ENCODE peak calls at places on chromosomes 13 and 19, in four cellular contexts. X is H1, N is GM12891, B is K562. M is an unnamed sample.

GRCh38 chr19:45505996-45506245 is 1.4 kb upstream of the VASP start:
- DNase-seq in N (no peak), X (no peak), B (no peak), M (no peak)

GRCh38 chr19:7533281-7533819 is 2.2 kb upstream of the PNPLA6 start:
- DNase-seq in N (no peak), B (no peak), X (peak), M (no peak)

GRCh38 chr13:110272651-110273050 is 34.3 kb downstream of the COL4A1 start:
- DNase-seq in N (no peak), B (no peak), X (no peak), M (no peak)

GRCh38 chr13:47415048-47415447 is 518.2 kb upstream of the HTR2A start:
- DNase-seq in B (no peak), N (no peak), X (no peak), M (no peak)

GRCh38 chr13:100234006-100234405 is 145.1 kb downstream of the PCCA start:
- DNase-seq in N (no peak), X (no peak), B (no peak), M (no peak)

GRCh38 chr19:29630661-29631060 is 24.6 kb downstream of the POP4 start:
- DNase-seq in N (no peak), B (no peak), X (no peak), M (no peak)

GRCh38 chr19:45448887-45449299 is 18.9 kb upstream of the FOSB start:
- DNase-seq in N (no peak), B (no peak), X (no peak), M (no peak)

GRCh38 chr19:5343848-5344247 is 3.2 kb upstream of the PTPRS start:
- DNase-seq in N (no peak), X (no peak), B (no peak), M (no peak)

GRCh38 chr13:106567421-106568224 is at the start of gene ARGLU1:
- DNase-seq in N (peak), B (peak), X (peak), M (peak)

DNA sequence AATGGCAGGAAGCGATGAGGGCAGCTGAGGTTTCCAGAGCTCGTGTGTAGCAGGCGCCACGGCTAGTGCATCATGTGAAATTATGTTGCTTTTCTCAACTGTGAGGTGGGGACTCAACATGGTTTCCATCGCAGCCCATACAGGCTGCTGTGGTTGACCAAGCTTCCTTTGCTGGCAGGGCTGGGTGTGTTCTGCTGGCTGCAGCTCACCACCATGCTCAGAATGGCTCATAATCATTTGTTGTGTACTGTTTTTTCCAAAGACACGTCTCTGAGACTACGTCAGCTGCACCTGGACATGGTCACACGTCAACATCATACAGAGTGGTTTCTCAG is 16.1 kb upstream of the RASA3 start:
- DNase-seq in B (no peak), N (peak), X (no peak), M (no peak)
- TF ChIP-seq POLR2AphosphoS5 in B (no peak), N (no peak), X (no peak), M (no peak)

DNA sequence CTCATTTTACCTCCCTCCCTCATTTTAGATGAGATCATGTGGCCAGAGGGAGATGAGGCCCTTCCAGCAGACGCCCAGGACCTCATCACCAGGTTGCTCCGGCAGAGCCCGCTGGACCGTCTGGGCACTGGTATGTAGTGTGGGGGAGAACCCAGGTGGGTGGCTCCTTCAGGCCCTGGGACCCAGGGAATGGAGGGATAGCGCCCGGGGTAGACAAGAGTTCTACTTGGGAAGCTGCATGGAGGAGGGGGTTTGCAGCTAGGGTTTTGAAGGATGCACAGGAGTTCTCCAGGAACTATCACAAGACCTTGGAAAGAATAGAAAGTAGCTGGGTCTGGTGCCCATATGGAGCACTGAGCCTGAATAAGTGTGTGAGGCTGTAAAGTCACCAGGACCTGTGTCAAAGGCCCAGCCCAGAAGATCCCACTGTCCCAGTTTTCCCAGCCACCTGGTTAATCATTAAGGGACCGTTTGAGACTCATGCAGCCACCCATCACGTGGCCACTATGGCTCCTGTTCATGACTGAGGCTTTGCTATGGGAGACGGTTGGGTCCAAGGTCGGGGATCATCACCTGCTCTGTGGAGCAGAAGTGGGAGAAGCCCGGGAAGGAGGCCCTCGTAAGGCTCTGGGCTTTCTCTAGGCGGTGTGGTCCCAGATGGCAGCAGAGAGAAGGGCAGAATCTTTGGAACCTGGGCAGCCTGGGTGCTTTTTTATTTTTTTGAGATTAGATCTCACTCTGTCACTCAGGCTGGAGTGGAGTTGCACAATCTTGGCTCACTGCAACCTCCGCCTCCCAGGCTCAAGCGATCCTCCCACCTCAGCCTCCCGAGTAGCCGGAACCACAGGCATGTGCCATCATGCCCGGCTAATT is 17.0 kb upstream of the PIK3R2 start:
- DNase-seq in N (no peak), B (no peak), X (no peak), M (no peak)
- TF ChIP-seq POLR2A in N (no peak), B (no peak), X (no peak), M (no peak)

DNA sequence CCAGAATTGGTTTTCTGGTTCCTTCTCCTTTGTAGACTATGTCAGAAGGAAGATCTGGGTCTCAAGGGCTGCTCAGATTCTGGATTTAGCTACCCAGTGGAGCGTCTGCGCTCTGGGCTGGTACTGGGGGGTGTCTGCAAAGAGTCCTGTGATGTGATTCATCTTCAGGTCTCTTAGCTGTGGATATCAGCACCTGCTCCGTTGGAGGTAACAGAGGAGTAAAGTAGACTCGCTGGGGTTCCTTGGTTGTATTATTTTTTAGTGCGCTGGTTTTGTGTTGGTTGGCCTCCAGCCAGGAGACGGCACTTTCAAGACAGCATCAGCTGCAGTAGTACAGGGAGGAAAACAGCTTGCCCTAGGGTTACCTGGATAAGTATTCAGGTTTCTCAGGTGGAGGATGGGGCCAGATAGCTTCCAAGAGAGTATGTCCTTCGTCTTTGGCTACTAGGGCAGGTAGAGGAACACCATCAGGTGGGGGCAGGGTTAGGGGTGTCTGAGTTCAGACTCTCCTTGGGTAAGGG is 10.4 kb upstream of the KLK15 start:
- DNase-seq in N (no peak), B (no peak), X (no peak), M (no peak)
- TF ChIP-seq TAF1 in N (no peak), B (no peak), X (no peak), M (no peak)

GRCh38 chr19:40323705-40324104 is 24.5 kb downstream of the C19orf47 start:
- DNase-seq in B (no peak), N (no peak), X (no peak), M (no peak)
- TF ChIP-seq POLR2AphosphoS5 in B (no peak), N (no peak), X (no peak), M (no peak)

DNA sequence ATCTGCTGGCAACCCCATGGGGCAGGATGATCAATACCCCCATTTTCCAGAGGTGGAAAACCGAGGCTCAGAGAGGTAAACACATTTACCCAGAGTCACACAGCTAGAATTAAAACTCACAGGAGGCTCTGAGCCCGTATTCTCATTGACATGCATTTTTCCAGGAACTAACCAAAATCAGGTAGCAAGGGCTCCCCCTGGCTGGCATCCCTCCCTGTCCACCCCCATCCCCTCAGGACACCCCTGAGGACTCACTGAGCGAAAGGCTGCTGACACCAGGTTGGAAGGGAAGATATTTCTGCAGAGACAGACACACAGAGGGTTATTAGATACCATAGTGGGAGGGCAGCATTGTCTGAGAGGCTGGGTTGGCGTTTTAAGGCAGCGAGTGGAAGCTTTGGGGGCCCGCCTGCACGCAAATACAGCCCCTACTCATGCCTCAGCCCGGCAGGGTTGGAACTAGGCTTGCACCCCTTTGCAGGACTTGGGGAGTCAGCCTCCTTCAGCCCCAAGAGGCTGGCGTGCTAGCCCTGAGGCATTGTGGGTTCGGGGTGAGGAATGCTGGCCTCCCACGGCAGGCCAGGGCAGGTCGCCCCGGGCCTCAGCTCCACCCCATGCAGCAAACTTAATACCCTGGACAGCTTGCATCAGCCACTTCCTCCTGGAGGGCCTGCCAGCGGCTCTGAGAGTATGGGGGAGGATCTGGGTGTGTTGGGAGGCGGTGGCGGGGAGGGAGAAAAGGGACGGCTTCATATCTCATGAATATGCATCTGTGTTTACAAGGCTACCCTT is 3.9 kb downstream of the SLC1A5 start:
- DNase-seq in X (peak), B (peak), N (peak), M (peak)
- TF ChIP-seq POLR2A in X (peak), B (peak), N (peak), M (peak)

GRCh38 chr13:108269601-108270328 is at the start of gene TNFSF13B:
- DNase-seq in X (peak), B (no peak), N (peak), M (peak)
- TF ChIP-seq TAF1 in X (no peak), B (no peak), N (peak), M (no peak)

M was measured in GM12892.